ENCODE peak calls at places on chromosomes 7 and 10, in seven cellular contexts. One of them, this sample, is unnamed.

GRCh38 chr10:78921906-78922305 is 146.9 kb upstream of the ZMIZ1 start:
- DNase-seq in thoracic aorta: no peak
- DNase-seq in lung: no peak
- DNase-seq in Panc1: no peak
- DNase-seq in brain microvascular endothelial cell: no peak
- DNase-seq in IMR-90: no peak
- DNase-seq in neural progenitor cell: no peak
- DNase-seq in this sample: no peak

GRCh38 chr10:45463244-45464116 is 89.5 kb downstream of the ALOX5 start:
- DNase-seq in thoracic aorta: no peak
- DNase-seq in lung: no peak
- DNase-seq in Panc1: no peak
- DNase-seq in brain microvascular endothelial cell: no peak
- DNase-seq in IMR-90: peak; percentile 8
- DNase-seq in neural progenitor cell: no peak
- DNase-seq in this sample: no peak

GRCh38 chr10:53122265-53122664 is 349.7 kb upstream of the MBL2 start:
- DNase-seq in thoracic aorta: no peak
- DNase-seq in lung: no peak
- DNase-seq in Panc1: no peak
- DNase-seq in brain microvascular endothelial cell: no peak
- DNase-seq in IMR-90: no peak
- DNase-seq in neural progenitor cell: no peak
- DNase-seq in this sample: no peak

GRCh38 chr7:1458676-1459511 is at the start of gene MICALL2:
- DNase-seq in thoracic aorta: peak; percentile 57
- DNase-seq in lung: peak; percentile 77
- DNase-seq in Panc1: no peak
- DNase-seq in brain microvascular endothelial cell: peak; percentile 85
- DNase-seq in IMR-90: peak; percentile 85
- DNase-seq in neural progenitor cell: peak; percentile 55
- DNase-seq in this sample: peak; percentile 55

GRCh38 chr10:93465806-93466675 is 16.1 kb downstream of the MYOF start:
- DNase-seq in thoracic aorta: peak; percentile 86
- DNase-seq in lung: peak; percentile 85
- DNase-seq in Panc1: peak; percentile 91
- DNase-seq in brain microvascular endothelial cell: peak; percentile 89
- DNase-seq in IMR-90: peak; percentile 90
- DNase-seq in neural progenitor cell: no peak
- DNase-seq in this sample: no peak

GRCh38 chr7:138979988-138980574 is 1.1 kb downstream of the KIAA1549 start:
- DNase-seq in thoracic aorta: no peak
- DNase-seq in lung: no peak
- DNase-seq in Panc1: no peak
- DNase-seq in brain microvascular endothelial cell: no peak
- DNase-seq in IMR-90: no peak
- DNase-seq in neural progenitor cell: peak; percentile 37
- DNase-seq in this sample: no peak

GRCh38 chr10:21402606-21403083 is 122.8 kb downstream of the SKIDA1 start:
- DNase-seq in thoracic aorta: no peak
- DNase-seq in lung: no peak
- DNase-seq in Panc1: no peak
- DNase-seq in brain microvascular endothelial cell: peak; percentile 41
- DNase-seq in IMR-90: peak; percentile 49
- DNase-seq in neural progenitor cell: no peak
- DNase-seq in this sample: no peak

GRCh38 chr10:53508197-53508596 is 735.6 kb upstream of the MBL2 start:
- DNase-seq in thoracic aorta: no peak
- DNase-seq in lung: no peak
- DNase-seq in Panc1: no peak
- DNase-seq in brain microvascular endothelial cell: no peak
- DNase-seq in IMR-90: no peak
- DNase-seq in neural progenitor cell: no peak
- DNase-seq in this sample: no peak

GRCh38 chr10:75414527-75414926 is 13.0 kb upstream of the ZNF503 start:
- DNase-seq in thoracic aorta: no peak
- DNase-seq in lung: no peak
- DNase-seq in Panc1: no peak
- DNase-seq in brain microvascular endothelial cell: no peak
- DNase-seq in IMR-90: no peak
- DNase-seq in neural progenitor cell: no peak
- DNase-seq in this sample: no peak

GRCh38 chr7:128351296-128352123 is 7.8 kb upstream of the RBM28 start:
- DNase-seq in thoracic aorta: no peak
- DNase-seq in lung: no peak
- DNase-seq in Panc1: no peak
- DNase-seq in brain microvascular endothelial cell: no peak
- DNase-seq in IMR-90: no peak
- DNase-seq in neural progenitor cell: no peak
- DNase-seq in this sample: no peak

GRCh38 chr10:27099916-27100799 is at the start of gene ANKRD26:
- DNase-seq in thoracic aorta: peak; percentile 93
- DNase-seq in lung: peak; percentile 97
- DNase-seq in Panc1: peak; percentile 88
- DNase-seq in brain microvascular endothelial cell: peak; percentile 96
- DNase-seq in IMR-90: peak; percentile 97
- DNase-seq in neural progenitor cell: peak; percentile 100
- DNase-seq in this sample: peak; percentile 92
- TF ChIP-seq CTCF in thoracic aorta: no peak
- TF ChIP-seq CTCF in lung: no peak
- TF ChIP-seq CTCF in Panc1: no peak
- TF ChIP-seq CTCF in brain microvascular endothelial cell: no peak
- TF ChIP-seq CTCF in IMR-90: no peak
- TF ChIP-seq CTCF in neural progenitor cell: peak; percentile 9
- TF ChIP-seq CTCF in this sample: peak; percentile 41

GRCh38 chr7:4692055-4692454 is 10.0 kb downstream of the FOXK1 start:
- DNase-seq in thoracic aorta: no peak
- DNase-seq in lung: no peak
- DNase-seq in Panc1: no peak
- DNase-seq in brain microvascular endothelial cell: no peak
- DNase-seq in IMR-90: no peak
- DNase-seq in neural progenitor cell: no peak
- DNase-seq in this sample: no peak

GRCh38 chr7:4687956-4688355 is 5.9 kb downstream of the FOXK1 start:
- DNase-seq in thoracic aorta: no peak
- DNase-seq in lung: no peak
- DNase-seq in Panc1: no peak
- DNase-seq in brain microvascular endothelial cell: no peak
- DNase-seq in IMR-90: no peak
- DNase-seq in neural progenitor cell: no peak
- DNase-seq in this sample: no peak

GRCh38 chr7:4689668-4690067 is 7.6 kb downstream of the FOXK1 start:
- DNase-seq in thoracic aorta: no peak
- DNase-seq in lung: no peak
- DNase-seq in Panc1: no peak
- DNase-seq in brain microvascular endothelial cell: no peak
- DNase-seq in IMR-90: no peak
- DNase-seq in neural progenitor cell: no peak
- DNase-seq in this sample: no peak

GRCh38 chr7:4690953-4691856 is 9.1 kb downstream of the FOXK1 start:
- DNase-seq in thoracic aorta: no peak
- DNase-seq in lung: no peak
- DNase-seq in Panc1: no peak
- DNase-seq in brain microvascular endothelial cell: no peak
- DNase-seq in IMR-90: no peak
- DNase-seq in neural progenitor cell: no peak
- DNase-seq in this sample: no peak

GRCh38 chr7:4689151-4689550 is 7.1 kb downstream of the FOXK1 start:
- DNase-seq in thoracic aorta: no peak
- DNase-seq in lung: no peak
- DNase-seq in Panc1: no peak
- DNase-seq in brain microvascular endothelial cell: no peak
- DNase-seq in IMR-90: no peak
- DNase-seq in neural progenitor cell: no peak
- DNase-seq in this sample: no peak
- H3K27ac ChIP-seq in thoracic aorta: no peak overlapping the region
- H3K27ac ChIP-seq in lung: no peak overlapping the region
- H3K27ac ChIP-seq in Panc1: no peak overlapping the region
- H3K27ac ChIP-seq in brain microvascular endothelial cell: no peak overlapping the region
- H3K27ac ChIP-seq in IMR-90: no peak overlapping the region
- H3K27ac ChIP-seq in neural progenitor cell: no peak overlapping the region
- H3K27ac ChIP-seq in this sample: no peak overlapping the region

GRCh38 chr10:86685893-86686632 is 17.8 kb downstream of the LDB3 start:
- DNase-seq in thoracic aorta: no peak
- DNase-seq in lung: no peak
- DNase-seq in Panc1: no peak
- DNase-seq in brain microvascular endothelial cell: no peak
- DNase-seq in IMR-90: no peak
- DNase-seq in neural progenitor cell: no peak
- DNase-seq in this sample: no peak

GRCh38 chr10:86681722-86682386 is 13.5 kb downstream of the LDB3 start:
- DNase-seq in thoracic aorta: no peak
- DNase-seq in lung: no peak
- DNase-seq in Panc1: no peak
- DNase-seq in brain microvascular endothelial cell: no peak
- DNase-seq in IMR-90: no peak
- DNase-seq in neural progenitor cell: no peak
- DNase-seq in this sample: no peak

GRCh38 chr10:86682675-86683074 is 14.4 kb downstream of the LDB3 start:
- DNase-seq in thoracic aorta: no peak
- DNase-seq in lung: no peak
- DNase-seq in Panc1: no peak
- DNase-seq in brain microvascular endothelial cell: no peak
- DNase-seq in IMR-90: no peak
- DNase-seq in neural progenitor cell: no peak
- DNase-seq in this sample: no peak

GRCh38 chr10:86685416-86685815 is 17.1 kb downstream of the LDB3 start:
- DNase-seq in thoracic aorta: no peak
- DNase-seq in lung: no peak
- DNase-seq in Panc1: no peak
- DNase-seq in brain microvascular endothelial cell: no peak
- DNase-seq in IMR-90: no peak
- DNase-seq in neural progenitor cell: no peak
- DNase-seq in this sample: no peak

GRCh38 chr10:86684305-86684704 is 16.0 kb downstream of the LDB3 start:
- DNase-seq in thoracic aorta: no peak
- DNase-seq in lung: no peak
- DNase-seq in Panc1: no peak
- DNase-seq in brain microvascular endothelial cell: peak; percentile 6
- DNase-seq in IMR-90: peak; percentile 35
- DNase-seq in neural progenitor cell: peak; percentile 63
- DNase-seq in this sample: no peak
- H3K4me3 ChIP-seq in thoracic aorta: no peak overlapping the region
- H3K4me3 ChIP-seq in lung: no peak overlapping the region
- H3K4me3 ChIP-seq in Panc1: no peak overlapping the region
- H3K4me3 ChIP-seq in brain microvascular endothelial cell: no peak overlapping the region
- H3K4me3 ChIP-seq in IMR-90: no peak overlapping the region
- H3K4me3 ChIP-seq in neural progenitor cell: no peak overlapping the region
- H3K4me3 ChIP-seq in this sample: no peak overlapping the region

GRCh38 chr10:125102821-125103220 is 57.5 kb downstream of the CTBP2 start:
- DNase-seq in thoracic aorta: no peak
- DNase-seq in lung: no peak
- DNase-seq in Panc1: no peak
- DNase-seq in brain microvascular endothelial cell: no peak
- DNase-seq in IMR-90: no peak
- DNase-seq in neural progenitor cell: no peak
- DNase-seq in this sample: peak; percentile 46
- TF ChIP-seq CTCF in thoracic aorta: no peak
- TF ChIP-seq CTCF in lung: no peak
- TF ChIP-seq CTCF in Panc1: no peak
- TF ChIP-seq CTCF in brain microvascular endothelial cell: no peak
- TF ChIP-seq CTCF in IMR-90: no peak
- TF ChIP-seq CTCF in neural progenitor cell: no peak
- TF ChIP-seq CTCF in this sample: no peak

GRCh38 chr10:59922907-59923306 is 16.6 kb upstream of the CCDC6 start:
- DNase-seq in thoracic aorta: no peak
- DNase-seq in lung: no peak
- DNase-seq in Panc1: no peak
- DNase-seq in brain microvascular endothelial cell: no peak
- DNase-seq in IMR-90: no peak
- DNase-seq in neural progenitor cell: no peak
- DNase-seq in this sample: no peak

DNA sequence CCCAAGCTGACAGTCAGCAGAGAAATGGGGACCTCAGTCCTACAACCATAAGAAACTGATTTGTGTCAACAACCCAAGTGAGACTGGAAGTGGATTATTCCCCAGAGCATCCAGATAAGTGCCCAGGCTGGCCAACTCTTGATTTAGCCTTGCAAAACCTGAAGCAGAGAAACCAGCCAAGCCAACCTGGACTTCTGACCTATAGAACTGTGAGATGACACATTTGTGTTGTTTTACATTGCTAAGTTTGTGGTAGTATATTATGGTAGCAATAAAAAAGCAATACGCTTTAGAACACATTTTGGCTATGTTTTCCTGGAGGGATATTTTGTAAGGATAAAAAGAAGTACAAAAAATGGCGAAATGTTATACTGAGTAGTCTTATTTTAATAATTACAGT is 19.7 kb upstream of the CCDC6 start:
- DNase-seq in thoracic aorta: no peak
- DNase-seq in lung: no peak
- DNase-seq in Panc1: no peak
- DNase-seq in brain microvascular endothelial cell: no peak
- DNase-seq in IMR-90: no peak
- DNase-seq in neural progenitor cell: no peak
- DNase-seq in this sample: no peak
- H3K27ac ChIP-seq in thoracic aorta: no peak overlapping the region
- H3K27ac ChIP-seq in lung: no peak overlapping the region
- H3K27ac ChIP-seq in Panc1: no peak overlapping the region
- H3K27ac ChIP-seq in brain microvascular endothelial cell: no peak overlapping the region
- H3K27ac ChIP-seq in IMR-90: no peak overlapping the region
- H3K27ac ChIP-seq in neural progenitor cell: no peak overlapping the region
- H3K27ac ChIP-seq in this sample: no peak overlapping the region